ENCODE peak calls at places on chromosomes 16 and 17, in four cellular contexts. Z, M, O and P are unnamed samples.

GRCh38 chr16:67884-68789 is 4.3 kb downstream of the RHBDF1 start:
- DNase-seq in Z (no peak), M (no peak), O (peak; percentile 57), P (no peak)

GRCh38 chr16:28291651-28292626 is at the start of gene SBK1:
- DNase-seq in Z (peak; percentile 94), M (peak; percentile 89), O (peak; percentile 17), P (no peak)

GRCh38 chr16:85755929-85756768 is 5.3 kb upstream of the C16orf74 start:
- DNase-seq in Z (no peak), M (peak; percentile 55), O (no peak), P (no peak)

GRCh38 chr16:86245895-86246294 is 264.4 kb upstream of the FOXF1 start:
- DNase-seq in Z (no peak), M (no peak), O (no peak), P (no peak)

GRCh38 chr17:79644617-79645016 is 33.8 kb upstream of the RBFOX3 start:
- DNase-seq in Z (no peak), M (no peak), O (no peak), P (no peak)

GRCh38 chr17:81416612-81417011 is 21.4 kb downstream of the BAHCC1 start:
- DNase-seq in Z (no peak), M (no peak), O (no peak), P (no peak)

GRCh38 chr17:75950850-75951554 is 10.2 kb upstream of the FBF1 start:
- DNase-seq in Z (no peak), M (no peak), O (no peak), P (no peak)

GRCh38 chr17:47685556-47686275 is 8.2 kb upstream of the TBKBP1 start:
- DNase-seq in Z (no peak), M (no peak), O (no peak), P (no peak)

GRCh38 chr16:73140944-73141343 is 93.0 kb upstream of the ZFHX3 start:
- DNase-seq in Z (no peak), M (no peak), O (no peak), P (no peak)

GRCh38 chr16:86565644-86566511 is 751 bp upstream of the FOXC2 start:
- DNase-seq in Z (no peak), M (peak; percentile 76), O (no peak), P (no peak)

GRCh38 chr16:26510924-26511323 is 555.8 kb upstream of the C16orf82 start:
- DNase-seq in Z (no peak), M (no peak), O (no peak), P (no peak)

GRCh38 chr16:18788828-18789514 is 1.2 kb downstream of the RPS15A start:
- DNase-seq in Z (no peak), M (no peak), O (no peak), P (no peak)

GRCh38 chr17:2903193-2903974 is 107.1 kb downstream of the RAP1GAP2 start:
- DNase-seq in Z (no peak), M (peak; percentile 55), O (no peak), P (no peak)

GRCh38 chr16:14302031-14302398 is 230.9 kb downstream of the MRTFB start:
- DNase-seq in Z (peak; percentile 71), M (peak; percentile 80), O (no peak), P (no peak)

GRCh38 chr17:19706791-19707727 is 9.3 kb downstream of the SLC47A2 start:
- DNase-seq in Z (peak; percentile 88), M (peak; percentile 67), O (no peak), P (no peak)

GRCh38 chr17:78960945-78961344 is 18.8 kb downstream of the LGALS3BP start:
- DNase-seq in Z (no peak), M (no peak), O (no peak), P (no peak)

GRCh38 chr16:23382279-23382678 is 70.7 kb downstream of the COG7 start:
- DNase-seq in Z (no peak), M (no peak), O (no peak), P (no peak)

GRCh38 chr17:38559880-38560230 is 45.9 kb downstream of the SRCIN1 start:
- DNase-seq in Z (no peak), M (no peak), O (no peak), P (no peak)

GRCh38 chr16:85168732-85169256 is 56.5 kb upstream of the CIBAR2 start:
- DNase-seq in Z (peak; percentile 64), M (peak; percentile 82), O (peak; percentile 60), P (no peak)

GRCh38 chr17:75511610-75512575 is 3.4 kb downstream of the CASKIN2 start:
- DNase-seq in Z (no peak), M (no peak), O (no peak), P (no peak)

GRCh38 chr17:21017861-21018260 is 24.9 kb downstream of the USP22 start:
- DNase-seq in Z (no peak), M (no peak), O (no peak), P (no peak)

GRCh38 chr16:24537474-24538337 is 1.7 kb upstream of the RBBP6 start:
- DNase-seq in Z (no peak), M (no peak), O (no peak), P (no peak)

GRCh38 chr17:61486135-61487120 is 34.2 kb downstream of the TBX4 start:
- DNase-seq in Z (no peak), M (peak; percentile 68), O (no peak), P (no peak)

GRCh38 chr16:75181630-75182029 is 25.3 kb downstream of the CTRB2 start:
- DNase-seq in Z (no peak), M (no peak), O (no peak), P (no peak)

GRCh38 chr17:77246110-77247047 is 105.6 kb downstream of the SEC14L1 start:
- DNase-seq in Z (no peak), M (peak; percentile 51), O (no peak), P (no peak)

GRCh38 chr16:54748611-54749190 is 182.0 kb upstream of the IRX5 start:
- DNase-seq in Z (no peak), M (no peak), O (no peak), P (no peak)

GRCh38 chr17:55734128-55734781 is 11.6 kb upstream of the TMEM100 start:
- DNase-seq in Z (no peak), M (peak; percentile 69), O (no peak), P (no peak)
- H3K27ac ChIP-seq in Z (no peak overlapping the region), M (no peak overlapping the region), O (peak overlapping the region; percentile 94), P (no peak overlapping the region)

DNA sequence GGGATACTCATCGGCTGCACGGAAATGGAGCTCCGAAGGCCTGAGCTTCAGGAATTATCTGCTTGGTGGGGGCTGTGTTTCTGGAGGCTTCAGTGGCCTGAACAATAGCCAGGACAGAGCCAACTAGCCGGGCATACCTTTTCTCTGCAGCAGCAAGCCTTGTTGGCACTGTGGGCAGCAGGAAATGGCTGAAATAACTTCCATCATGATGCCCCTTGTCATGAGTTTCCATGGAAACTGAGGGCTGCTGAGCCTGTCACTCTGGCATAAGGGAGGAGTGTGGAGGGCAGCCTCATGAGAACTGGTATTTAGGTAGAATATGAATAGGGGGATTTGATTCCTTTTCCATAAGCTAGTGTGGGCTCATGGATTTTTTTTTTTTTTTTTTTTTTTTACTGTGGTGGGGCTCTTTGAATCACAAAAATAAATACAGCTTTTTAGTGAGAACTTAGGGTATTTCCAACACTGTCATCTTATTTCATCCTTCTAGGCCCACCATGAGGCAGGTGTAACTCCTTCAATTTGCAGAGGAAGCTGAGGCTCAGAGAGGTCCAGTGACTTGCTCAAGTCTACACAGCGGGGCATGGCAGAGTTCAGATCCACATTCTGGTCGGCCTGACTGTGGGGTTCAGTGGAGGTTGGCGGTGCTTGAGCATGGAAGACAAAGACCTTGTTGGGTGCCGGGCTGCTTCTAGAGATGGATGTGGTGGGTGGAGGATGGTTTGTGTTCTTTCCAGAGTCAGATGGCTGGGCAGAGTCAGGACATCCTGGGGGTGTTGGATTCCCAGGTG is 39.6 kb downstream of the PLCG2 start:
- DNase-seq in Z (no peak), M (no peak), O (no peak), P (no peak)
- H3K27ac ChIP-seq in Z (no peak overlapping the region), M (no peak overlapping the region), O (no peak overlapping the region), P (no peak overlapping the region)

GRCh38 chr17:63546308-63547082 is 3.8 kb upstream of the DCAF7 start:
- DNase-seq in Z (no peak), M (peak; percentile 43), O (no peak), P (no peak)
- H3K27ac ChIP-seq in Z (peak overlapping the region; percentile 6), M (no peak overlapping the region), O (no peak overlapping the region), P (no peak overlapping the region)

GRCh38 chr16:4718466-4718865 is 15.6 kb downstream of the ANKS3 start:
- DNase-seq in Z (no peak), M (no peak), O (no peak), P (no peak)
- H3K27ac ChIP-seq in Z (peak overlapping the region; percentile 55), M (no peak overlapping the region), O (no peak overlapping the region), P (no peak overlapping the region)

GRCh38 chr17:65101371-65101770 is 35.8 kb upstream of the RGS9 start:
- DNase-seq in Z (no peak), M (no peak), O (no peak), P (no peak)
- H3K27ac ChIP-seq in Z (peak overlapping the region; percentile 77), M (no peak overlapping the region), O (peak overlapping the region; percentile 89), P (no peak overlapping the region)